ENCODE peak calls at places on chromosomes 7 and 10, in four cellular contexts. U is SK-N-SH, S is GM12878, P is K562. K is an unnamed sample.

GRCh38 chr7:158760936-158761335 is 56.3 kb upstream of the NCAPG2 start:
- DNase-seq in U (no peak), S (no peak), P (no peak), K (peak)

GRCh38 chr7:37395618-37396259 is 52.9 kb downstream of the ELMO1 start:
- DNase-seq in U (no peak), S (no peak), P (no peak), K (no peak)

GRCh38 chr10:122143238-122143841 is 127.8 kb upstream of the BTBD16 start:
- DNase-seq in U (no peak), S (no peak), P (no peak), K (no peak)

GRCh38 chr7:129122751-129123516 is 21.6 kb upstream of the TSPAN33 start:
- DNase-seq in U (no peak), S (peak), P (no peak), K (no peak)

GRCh38 chr10:33801705-33802104 is 467.2 kb upstream of the NRP1 start:
- DNase-seq in U (no peak), S (no peak), P (no peak), K (peak)

GRCh38 chr10:24989867-24990266 is 26.1 kb downstream of the ENKUR start:
- DNase-seq in U (no peak), S (no peak), P (no peak), K (no peak)

GRCh38 chr10:84743483-84743882 is 415.1 kb downstream of the CCSER2 start:
- DNase-seq in U (no peak), S (no peak), P (no peak), K (peak)

GRCh38 chr7:100176096-100176835 is 915 bp downstream of the GPC2 start:
- DNase-seq in U (peak), S (no peak), P (peak), K (no peak)

GRCh38 chr10:121516483-121516882 is 81.8 kb downstream of the FGFR2 start:
- DNase-seq in U (no peak), S (no peak), P (no peak), K (no peak)

GRCh38 chr10:120493411-120494312 is 36.6 kb downstream of the PLPP4 start:
- DNase-seq in U (no peak), S (peak), P (no peak), K (no peak)

GRCh38 chr10:2576892-2577291 is 490.5 kb upstream of the PFKP start:
- DNase-seq in U (no peak), S (no peak), P (no peak), K (no peak)

GRCh38 chr10:109556399-109556798 is 366.9 kb downstream of the XPNPEP1 start:
- DNase-seq in U (no peak), S (no peak), P (no peak), K (no peak)

GRCh38 chr10:94546058-94546595 is 539 bp downstream of the HELLS start:
- DNase-seq in U (peak), S (no peak), P (peak), K (peak)

GRCh38 chr7:30934732-30935568 is 23.3 kb downstream of the AQP1 start:
- DNase-seq in U (peak), S (no peak), P (peak), K (no peak)

GRCh38 chr10:60281331-60281730 is 108.3 kb downstream of the ANK3 start:
- DNase-seq in U (no peak), S (no peak), P (no peak), K (no peak)

GRCh38 chr7:27199820-27200760 is at the start of gene HOXA13:
- DNase-seq in U (peak), S (no peak), P (no peak), K (no peak)

GRCh38 chr10:88091490-88092061 is 228.2 kb downstream of the PTEN start:
- DNase-seq in U (no peak), S (peak), P (no peak), K (no peak)

GRCh38 chr7:87001214-87001613 is 58.2 kb downstream of the ELAPOR2 start:
- DNase-seq in U (no peak), S (no peak), P (no peak), K (no peak)

GRCh38 chr10:129448539-129448938 is 18.5 kb upstream of the MGMT start:
- DNase-seq in U (no peak), S (no peak), P (no peak), K (peak)

GRCh38 chr7:70380315-70381027 is 751.5 kb upstream of the GALNT17 start:
- DNase-seq in U (peak), S (no peak), P (no peak), K (no peak)

GRCh38 chr10:73577788-73578187 is 13.4 kb downstream of the USP54 start:
- DNase-seq in U (no peak), S (no peak), P (no peak), K (no peak)

GRCh38 chr10:125521721-125522680 is 161.0 kb downstream of the TEX36 start:
- DNase-seq in U (peak), S (no peak), P (peak), K (peak)
- TF ChIP-seq FOXM1 in U (no peak), S (no peak), P (no peak), K (no peak)

DNA sequence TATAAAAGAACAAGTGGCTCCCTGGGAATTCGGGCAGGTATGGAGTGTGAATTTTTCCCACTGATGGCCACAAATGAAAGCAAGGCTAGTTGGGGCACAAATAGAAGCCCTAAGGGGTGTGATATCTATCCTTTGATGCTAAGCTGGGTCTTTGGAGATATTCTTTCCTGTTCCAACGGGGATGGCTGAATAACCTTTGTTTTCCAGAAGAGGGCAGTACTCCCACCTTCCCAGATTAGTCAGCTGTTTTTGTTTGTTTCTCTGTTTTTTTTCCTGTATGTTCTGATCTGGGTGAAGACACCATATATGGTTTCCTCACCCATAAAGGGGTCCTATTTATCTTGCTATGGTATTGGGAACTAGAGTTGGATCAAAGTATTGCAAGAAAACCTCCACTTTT is 947.7 kb upstream of the SORCS1 start:
- DNase-seq in U (peak), S (no peak), P (no peak), K (no peak)
- TF ChIP-seq CTCF in U (peak), S (peak), P (no peak), K (no peak)

GRCh38 chr7:125444864-125445263 is 515.2 kb upstream of the POT1 start:
- DNase-seq in U (no peak), S (no peak), P (no peak), K (no peak)

GRCh38 chr7:125445901-125446300 is 516.3 kb upstream of the POT1 start:
- DNase-seq in U (no peak), S (no peak), P (no peak), K (no peak)

DNA sequence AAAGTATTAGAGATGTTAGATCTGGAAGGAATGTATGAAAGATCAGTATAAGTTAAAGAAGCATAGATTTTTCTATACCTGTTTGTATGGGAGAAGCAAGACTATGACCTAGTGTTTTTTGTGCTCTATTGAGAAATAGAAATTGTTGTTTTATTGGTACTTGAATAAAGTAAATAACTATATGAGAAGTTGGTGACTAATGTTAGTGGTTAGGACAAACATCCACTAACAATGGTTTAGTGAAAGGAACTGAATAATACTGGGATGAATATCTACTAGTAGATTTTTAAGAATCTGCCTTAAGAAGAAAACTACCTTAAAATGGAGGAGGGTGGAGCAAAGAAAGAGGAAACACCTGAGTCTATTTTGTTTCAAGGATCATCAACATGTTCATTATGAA is 521.1 kb upstream of the POT1 start:
- DNase-seq in U (no peak), S (no peak), P (no peak), K (no peak)
- TF ChIP-seq FOXM1 in U (no peak), S (no peak), P (no peak), K (no peak)

GRCh38 chr7:29146082-29146706 is at the start of gene CPVL:
- DNase-seq in U (peak), S (no peak), P (no peak), K (peak)

GRCh38 chr7:29143698-29144203 is 2.6 kb downstream of the CPVL start:
- DNase-seq in U (no peak), S (no peak), P (no peak), K (peak)

GRCh38 chr7:29145553-29146081 is 720 bp downstream of the CPVL start:
- DNase-seq in U (no peak), S (no peak), P (no peak), K (no peak)

GRCh38 chr7:29147821-29148220 is 1.5 kb upstream of the CPVL start:
- DNase-seq in U (no peak), S (no peak), P (no peak), K (no peak)

DNA sequence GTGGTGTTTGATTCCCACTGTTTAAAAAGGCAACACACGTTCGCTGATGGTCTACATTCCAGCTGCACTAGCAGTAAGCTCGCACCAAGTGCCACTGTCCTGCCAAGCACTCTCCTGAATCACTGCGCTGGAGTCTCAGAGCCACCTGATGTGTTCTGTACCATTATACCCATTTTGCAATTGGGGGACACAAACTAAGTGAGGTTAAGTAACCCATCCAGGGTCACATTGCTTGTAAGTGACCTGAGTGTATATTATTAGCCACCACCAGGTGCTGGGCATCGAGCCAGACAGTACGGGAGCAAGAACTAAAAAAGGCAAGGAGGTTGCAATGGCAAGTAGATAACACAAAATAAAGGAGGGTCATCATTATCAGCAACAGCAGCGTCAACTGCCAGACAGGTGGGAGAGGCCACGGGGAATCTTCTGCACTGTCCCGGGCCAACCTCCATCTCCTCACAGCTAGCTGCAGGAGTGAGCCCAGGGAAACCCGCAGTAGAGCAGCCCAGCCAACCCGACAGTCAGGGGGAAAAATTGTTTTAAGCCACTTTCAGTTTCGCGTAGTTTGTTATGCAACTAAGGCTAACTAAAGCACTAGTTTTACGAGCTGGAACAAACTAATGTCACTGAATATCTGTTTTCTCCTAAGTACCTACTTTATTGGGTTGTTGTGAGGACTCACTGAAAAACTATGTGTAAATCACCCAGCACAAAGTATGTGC is 712 bp upstream of the CPVL start:
- DNase-seq in U (no peak), S (no peak), P (no peak), K (peak)
- TF ChIP-seq CTCF in U (no peak), S (no peak), P (no peak), K (no peak)

GRCh38 chr10:133094866-133095265 is 7.1 kb downstream of the ADGRA1 start:
- DNase-seq in U (no peak), S (no peak), P (no peak), K (no peak)
- TF ChIP-seq FOXM1 in U (no peak), S (no peak), P (no peak), K (no peak)

DNA sequence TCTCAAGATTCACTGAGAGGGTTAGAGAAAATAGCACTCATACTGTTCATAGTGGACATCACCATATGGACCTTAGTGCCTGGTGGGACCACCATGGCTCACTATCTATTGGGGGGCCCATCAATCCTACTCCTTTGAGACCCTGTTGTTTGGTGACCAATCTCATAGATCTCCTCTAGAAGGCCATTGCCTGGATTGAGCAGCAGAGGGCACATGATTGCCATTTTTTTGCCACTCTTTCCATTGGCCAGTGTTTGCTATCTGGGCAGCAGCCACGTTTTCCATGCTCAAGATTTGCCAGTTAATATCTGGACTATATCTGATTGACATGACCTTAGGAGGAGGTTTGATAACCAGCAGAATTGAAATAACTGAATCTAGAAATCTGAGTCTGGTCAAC is 244.5 kb downstream of the ITGB1 start:
- DNase-seq in U (no peak), S (no peak), P (no peak), K (peak)
- TF ChIP-seq CTCF in U (peak), S (no peak), P (no peak), K (peak)

DNA sequence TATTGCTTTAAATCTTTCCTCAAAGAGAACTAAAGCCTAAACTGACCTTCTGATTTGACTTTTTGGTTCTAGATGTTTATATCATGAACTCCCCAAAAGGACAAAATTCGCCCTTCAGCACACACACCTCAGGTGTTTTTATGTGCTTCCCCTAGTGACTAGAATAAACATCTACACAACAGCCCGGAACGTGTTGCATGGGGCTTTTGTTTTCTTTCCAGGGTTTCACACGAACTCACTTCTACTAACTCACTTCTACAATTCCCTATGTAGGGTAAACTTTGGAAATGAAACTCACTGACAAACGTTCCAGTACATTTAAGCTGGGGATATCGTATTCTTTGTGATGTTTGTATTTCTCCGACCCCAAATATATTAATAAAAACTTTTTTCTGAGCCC is 1.4 kb downstream of the TRA2A start:
- DNase-seq in U (peak), S (no peak), P (peak), K (peak)
- TF ChIP-seq FOXM1 in U (no peak), S (no peak), P (no peak), K (no peak)

DNA sequence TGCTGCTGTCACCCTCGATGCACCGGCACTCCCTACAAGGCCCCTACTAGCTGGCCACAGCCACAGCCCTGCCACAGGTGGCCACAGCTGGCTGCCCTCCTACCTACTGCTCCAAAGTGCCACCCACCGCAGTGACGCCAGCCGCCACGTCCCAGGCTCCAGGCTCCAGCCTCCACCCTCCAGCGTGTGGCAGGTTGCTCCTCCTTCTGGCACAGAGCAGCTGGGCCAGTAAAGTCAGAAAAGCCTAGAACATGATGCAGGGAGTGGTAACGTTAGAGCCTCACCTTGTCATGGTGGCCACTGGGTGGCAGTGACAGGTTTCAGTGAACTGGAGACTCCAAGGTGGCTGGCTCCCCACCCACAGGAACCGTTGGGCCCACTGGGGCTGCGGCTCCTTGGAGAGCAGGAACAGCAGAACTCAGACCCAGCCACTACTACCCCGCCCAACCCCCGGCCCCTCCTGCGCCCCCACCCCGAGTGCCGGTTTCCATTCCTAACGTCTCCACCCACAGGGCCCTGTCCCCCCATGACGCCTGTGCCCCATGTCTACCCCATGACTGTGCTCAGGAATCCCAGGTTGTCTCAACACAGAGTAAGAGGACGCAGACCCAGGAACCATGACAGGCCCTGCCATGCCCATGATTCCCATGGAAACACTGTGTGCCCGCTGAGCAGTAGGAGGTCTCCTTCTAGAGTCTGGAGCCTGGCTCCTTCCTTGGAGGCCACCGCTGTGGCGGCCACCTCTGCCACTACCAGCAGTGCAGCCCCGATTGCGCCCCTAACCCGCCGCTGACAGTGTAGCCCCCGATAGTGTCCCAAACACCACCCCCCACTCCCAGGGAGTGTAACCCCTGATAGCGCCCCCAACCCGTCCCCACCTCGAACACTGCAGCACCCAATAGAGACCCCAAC is 52.3 kb upstream of the ZNF33B start:
- DNase-seq in U (peak), S (no peak), P (peak), K (peak)
- TF ChIP-seq CTCF in U (peak), S (no peak), P (peak), K (peak)

K was measured in HepG2.